ENCODE peak calls at places on chromosomes 6 and 20, in ten cellular contexts. One of them, this sample, is unnamed.

GRCh38 chr6:163298079-163298807 is 116.3 kb upstream of the QKI start:
- DNase-seq in NT2/D1: no peak
- DNase-seq in heart right ventricle: no peak
- DNase-seq in amniotic stem cell: no peak
- DNase-seq in activated T-cell treated with anti-CD3 and anti-CD28 coated beads, Interleukin-2, amount 50 U/mL, for 72 hours: no peak
- DNase-seq in HTR-8/SVneo: no peak
- DNase-seq in AG04450: no peak
- DNase-seq in psoas muscle: no peak
- DNase-seq in AG10803: no peak
- DNase-seq in posterior vena cava: no peak
- DNase-seq in this sample: no peak

GRCh38 chr20:33549229-33549628 is 59.3 kb downstream of the CBFA2T2 start:
- DNase-seq in activated T-cell treated with anti-CD3 and anti-CD28 coated beads, Interleukin-2, amount 50 U/mL, for 72 hours: no peak
- DNase-seq in heart right ventricle: no peak
- DNase-seq in NT2/D1: no peak
- DNase-seq in AG10803: no peak
- DNase-seq in AG04450: no peak
- DNase-seq in HTR-8/SVneo: no peak
- DNase-seq in amniotic stem cell: no peak
- DNase-seq in psoas muscle: no peak
- DNase-seq in posterior vena cava: no peak
- DNase-seq in this sample: no peak

GRCh38 chr20:2365666-2366065 is 15.0 kb upstream of the TGM6 start:
- DNase-seq in NT2/D1: no peak
- DNase-seq in AG04450: no peak
- DNase-seq in psoas muscle: no peak
- DNase-seq in AG10803: no peak
- DNase-seq in HTR-8/SVneo: no peak
- DNase-seq in activated T-cell treated with anti-CD3 and anti-CD28 coated beads, Interleukin-2, amount 50 U/mL, for 72 hours: no peak
- DNase-seq in posterior vena cava: no peak
- DNase-seq in amniotic stem cell: no peak
- DNase-seq in heart right ventricle: no peak
- DNase-seq in this sample: no peak

GRCh38 chr6:12280458-12280857 is 9.7 kb upstream of the EDN1 start:
- DNase-seq in posterior vena cava: no peak
- DNase-seq in AG10803: peak; percentile 69
- DNase-seq in AG04450: no peak
- DNase-seq in heart right ventricle: no peak
- DNase-seq in psoas muscle: peak; percentile 26
- DNase-seq in NT2/D1: no peak
- DNase-seq in activated T-cell treated with anti-CD3 and anti-CD28 coated beads, Interleukin-2, amount 50 U/mL, for 72 hours: no peak
- DNase-seq in amniotic stem cell: no peak
- DNase-seq in HTR-8/SVneo: no peak
- DNase-seq in this sample: no peak

GRCh38 chr6:157198425-157199279 is 124.7 kb downstream of the TMEM242 start:
- DNase-seq in AG10803: peak; percentile 24
- DNase-seq in psoas muscle: peak; percentile 49
- DNase-seq in HTR-8/SVneo: no peak
- DNase-seq in heart right ventricle: peak; percentile 77
- DNase-seq in posterior vena cava: no peak
- DNase-seq in NT2/D1: no peak
- DNase-seq in AG04450: no peak
- DNase-seq in amniotic stem cell: no peak
- DNase-seq in activated T-cell treated with anti-CD3 and anti-CD28 coated beads, Interleukin-2, amount 50 U/mL, for 72 hours: no peak
- DNase-seq in this sample: no peak

GRCh38 chr20:4613718-4614620 is 107.7 kb upstream of the PRND start:
- DNase-seq in heart right ventricle: peak; percentile 52
- DNase-seq in posterior vena cava: no peak
- DNase-seq in psoas muscle: peak; percentile 28
- DNase-seq in AG10803: peak; percentile 68
- DNase-seq in NT2/D1: peak; percentile 57
- DNase-seq in amniotic stem cell: no peak
- DNase-seq in HTR-8/SVneo: no peak
- DNase-seq in AG04450: no peak
- DNase-seq in activated T-cell treated with anti-CD3 and anti-CD28 coated beads, Interleukin-2, amount 50 U/mL, for 72 hours: peak; percentile 72
- DNase-seq in this sample: peak; percentile 79

GRCh38 chr20:60011512-60012507 is 53.6 kb downstream of the CDH26 start:
- DNase-seq in NT2/D1: no peak
- DNase-seq in heart right ventricle: no peak
- DNase-seq in AG10803: no peak
- DNase-seq in activated T-cell treated with anti-CD3 and anti-CD28 coated beads, Interleukin-2, amount 50 U/mL, for 72 hours: no peak
- DNase-seq in posterior vena cava: no peak
- DNase-seq in HTR-8/SVneo: no peak
- DNase-seq in psoas muscle: no peak
- DNase-seq in AG04450: no peak
- DNase-seq in amniotic stem cell: no peak
- DNase-seq in this sample: peak; percentile 16

GRCh38 chr20:51750037-51750769 is 18.0 kb downstream of the ATP9A start:
- DNase-seq in AG10803: peak; percentile 94
- DNase-seq in posterior vena cava: peak; percentile 89
- DNase-seq in activated T-cell treated with anti-CD3 and anti-CD28 coated beads, Interleukin-2, amount 50 U/mL, for 72 hours: peak; percentile 52
- DNase-seq in AG04450: peak; percentile 76
- DNase-seq in psoas muscle: peak; percentile 73
- DNase-seq in heart right ventricle: peak; percentile 55
- DNase-seq in NT2/D1: no peak
- DNase-seq in HTR-8/SVneo: peak; percentile 98
- DNase-seq in amniotic stem cell: peak; percentile 69
- DNase-seq in this sample: peak; percentile 73

GRCh38 chr6:52221302-52221701 is 23.0 kb downstream of the IL17F start:
- DNase-seq in amniotic stem cell: no peak
- DNase-seq in NT2/D1: no peak
- DNase-seq in AG10803: no peak
- DNase-seq in AG04450: no peak
- DNase-seq in HTR-8/SVneo: no peak
- DNase-seq in heart right ventricle: no peak
- DNase-seq in activated T-cell treated with anti-CD3 and anti-CD28 coated beads, Interleukin-2, amount 50 U/mL, for 72 hours: peak; percentile 51
- DNase-seq in psoas muscle: no peak
- DNase-seq in posterior vena cava: no peak
- DNase-seq in this sample: peak; percentile 66

GRCh38 chr6:166619912-166620311 is 7.1 kb downstream of the RPS6KA2 start:
- DNase-seq in AG04450: peak; percentile 88
- DNase-seq in AG10803: peak; percentile 99
- DNase-seq in NT2/D1: no peak
- DNase-seq in HTR-8/SVneo: peak; percentile 28
- DNase-seq in amniotic stem cell: peak; percentile 71
- DNase-seq in activated T-cell treated with anti-CD3 and anti-CD28 coated beads, Interleukin-2, amount 50 U/mL, for 72 hours: no peak
- DNase-seq in posterior vena cava: no peak
- DNase-seq in psoas muscle: peak; percentile 52
- DNase-seq in heart right ventricle: peak; percentile 31
- DNase-seq in this sample: no peak

GRCh38 chr6:125067552-125067951 is 86.0 kb upstream of the TPD52L1 start:
- DNase-seq in AG04450: no peak
- DNase-seq in psoas muscle: no peak
- DNase-seq in amniotic stem cell: no peak
- DNase-seq in HTR-8/SVneo: no peak
- DNase-seq in AG10803: no peak
- DNase-seq in heart right ventricle: no peak
- DNase-seq in activated T-cell treated with anti-CD3 and anti-CD28 coated beads, Interleukin-2, amount 50 U/mL, for 72 hours: no peak
- DNase-seq in NT2/D1: no peak
- DNase-seq in posterior vena cava: no peak
- DNase-seq in this sample: no peak

GRCh38 chr6:135667694-135668455 is 170.3 kb upstream of the AHI1 start:
- DNase-seq in NT2/D1: no peak
- DNase-seq in posterior vena cava: peak; percentile 82
- DNase-seq in heart right ventricle: peak; percentile 40
- DNase-seq in HTR-8/SVneo: peak; percentile 32
- DNase-seq in amniotic stem cell: no peak
- DNase-seq in psoas muscle: peak; percentile 36
- DNase-seq in AG04450: no peak
- DNase-seq in AG10803: peak; percentile 62
- DNase-seq in activated T-cell treated with anti-CD3 and anti-CD28 coated beads, Interleukin-2, amount 50 U/mL, for 72 hours: no peak
- DNase-seq in this sample: no peak

GRCh38 chr6:154709621-154710020 is 23.6 kb upstream of the SCAF8 start:
- DNase-seq in heart right ventricle: no peak
- DNase-seq in HTR-8/SVneo: no peak
- DNase-seq in NT2/D1: no peak
- DNase-seq in AG10803: no peak
- DNase-seq in psoas muscle: no peak
- DNase-seq in amniotic stem cell: no peak
- DNase-seq in activated T-cell treated with anti-CD3 and anti-CD28 coated beads, Interleukin-2, amount 50 U/mL, for 72 hours: no peak
- DNase-seq in AG04450: no peak
- DNase-seq in posterior vena cava: no peak
- DNase-seq in this sample: no peak

GRCh38 chr6:27321901-27322300 is 9.8 kb upstream of the POM121L2 start:
- DNase-seq in HTR-8/SVneo: no peak
- DNase-seq in posterior vena cava: no peak
- DNase-seq in amniotic stem cell: no peak
- DNase-seq in activated T-cell treated with anti-CD3 and anti-CD28 coated beads, Interleukin-2, amount 50 U/mL, for 72 hours: no peak
- DNase-seq in AG04450: no peak
- DNase-seq in heart right ventricle: no peak
- DNase-seq in psoas muscle: no peak
- DNase-seq in NT2/D1: no peak
- DNase-seq in AG10803: no peak
- DNase-seq in this sample: no peak

GRCh38 chr6:151702851-151703629 is 104.4 kb upstream of the ESR1 start:
- DNase-seq in activated T-cell treated with anti-CD3 and anti-CD28 coated beads, Interleukin-2, amount 50 U/mL, for 72 hours: no peak
- DNase-seq in psoas muscle: no peak
- DNase-seq in NT2/D1: no peak
- DNase-seq in HTR-8/SVneo: no peak
- DNase-seq in heart right ventricle: no peak
- DNase-seq in AG04450: no peak
- DNase-seq in amniotic stem cell: no peak
- DNase-seq in AG10803: no peak
- DNase-seq in posterior vena cava: no peak
- DNase-seq in this sample: no peak

GRCh38 chr6:110404602-110405001 is 10.8 kb downstream of the DDO start:
- DNase-seq in psoas muscle: no peak
- DNase-seq in HTR-8/SVneo: peak; percentile 11
- DNase-seq in posterior vena cava: no peak
- DNase-seq in activated T-cell treated with anti-CD3 and anti-CD28 coated beads, Interleukin-2, amount 50 U/mL, for 72 hours: no peak
- DNase-seq in AG04450: no peak
- DNase-seq in amniotic stem cell: no peak
- DNase-seq in AG10803: peak; percentile 42
- DNase-seq in heart right ventricle: no peak
- DNase-seq in NT2/D1: no peak
- DNase-seq in this sample: no peak

GRCh38 chr6:13165518-13166186 is 162.7 kb downstream of the TBC1D7 start:
- DNase-seq in amniotic stem cell: no peak
- DNase-seq in activated T-cell treated with anti-CD3 and anti-CD28 coated beads, Interleukin-2, amount 50 U/mL, for 72 hours: no peak
- DNase-seq in heart right ventricle: no peak
- DNase-seq in AG04450: no peak
- DNase-seq in HTR-8/SVneo: no peak
- DNase-seq in AG10803: no peak
- DNase-seq in NT2/D1: no peak
- DNase-seq in posterior vena cava: no peak
- DNase-seq in psoas muscle: no peak
- DNase-seq in this sample: no peak

GRCh38 chr6:149440735-149441662 is 40.9 kb downstream of the SUMO4 start:
- DNase-seq in heart right ventricle: no peak
- DNase-seq in amniotic stem cell: no peak
- DNase-seq in activated T-cell treated with anti-CD3 and anti-CD28 coated beads, Interleukin-2, amount 50 U/mL, for 72 hours: no peak
- DNase-seq in AG10803: no peak
- DNase-seq in posterior vena cava: peak; percentile 57
- DNase-seq in psoas muscle: no peak
- DNase-seq in HTR-8/SVneo: peak; percentile 66
- DNase-seq in AG04450: peak; percentile 15
- DNase-seq in NT2/D1: no peak
- DNase-seq in this sample: peak; percentile 6

GRCh38 chr6:163501440-163501839 is 86.9 kb downstream of the QKI start:
- DNase-seq in posterior vena cava: no peak
- DNase-seq in amniotic stem cell: no peak
- DNase-seq in heart right ventricle: no peak
- DNase-seq in activated T-cell treated with anti-CD3 and anti-CD28 coated beads, Interleukin-2, amount 50 U/mL, for 72 hours: no peak
- DNase-seq in NT2/D1: no peak
- DNase-seq in HTR-8/SVneo: no peak
- DNase-seq in psoas muscle: no peak
- DNase-seq in AG10803: no peak
- DNase-seq in AG04450: no peak
- DNase-seq in this sample: no peak

GRCh38 chr20:46111028-46111835 is 6.9 kb upstream of the CD40 start:
- DNase-seq in AG10803: no peak
- DNase-seq in psoas muscle: no peak
- DNase-seq in AG04450: no peak
- DNase-seq in amniotic stem cell: no peak
- DNase-seq in posterior vena cava: peak; percentile 57
- DNase-seq in heart right ventricle: peak; percentile 42
- DNase-seq in NT2/D1: no peak
- DNase-seq in HTR-8/SVneo: no peak
- DNase-seq in activated T-cell treated with anti-CD3 and anti-CD28 coated beads, Interleukin-2, amount 50 U/mL, for 72 hours: peak; percentile 33
- DNase-seq in this sample: peak; percentile 42

GRCh38 chr6:44020664-44021425 is 106.4 kb downstream of the MRPL14 start:
- DNase-seq in NT2/D1: no peak
- DNase-seq in HTR-8/SVneo: no peak
- DNase-seq in posterior vena cava: no peak
- DNase-seq in heart right ventricle: no peak
- DNase-seq in activated T-cell treated with anti-CD3 and anti-CD28 coated beads, Interleukin-2, amount 50 U/mL, for 72 hours: no peak
- DNase-seq in AG10803: no peak
- DNase-seq in AG04450: no peak
- DNase-seq in amniotic stem cell: no peak
- DNase-seq in psoas muscle: no peak
- DNase-seq in this sample: no peak

GRCh38 chr6:45502446-45502845 is 124.7 kb upstream of the SUPT3H start:
- DNase-seq in AG10803: no peak
- DNase-seq in NT2/D1: no peak
- DNase-seq in posterior vena cava: no peak
- DNase-seq in activated T-cell treated with anti-CD3 and anti-CD28 coated beads, Interleukin-2, amount 50 U/mL, for 72 hours: no peak
- DNase-seq in AG04450: no peak
- DNase-seq in amniotic stem cell: no peak
- DNase-seq in HTR-8/SVneo: no peak
- DNase-seq in psoas muscle: no peak
- DNase-seq in heart right ventricle: no peak
- DNase-seq in this sample: no peak

GRCh38 chr6:115706981-115707380 is 353.7 kb downstream of the FRK start:
- DNase-seq in AG04450: no peak
- DNase-seq in NT2/D1: no peak
- DNase-seq in AG10803: no peak
- DNase-seq in HTR-8/SVneo: no peak
- DNase-seq in psoas muscle: no peak
- DNase-seq in posterior vena cava: no peak
- DNase-seq in activated T-cell treated with anti-CD3 and anti-CD28 coated beads, Interleukin-2, amount 50 U/mL, for 72 hours: no peak
- DNase-seq in amniotic stem cell: no peak
- DNase-seq in heart right ventricle: no peak
- DNase-seq in this sample: no peak

GRCh38 chr6:34806738-34807453 is 15.0 kb downstream of the BLTP3A start:
- DNase-seq in AG10803: peak; percentile 33
- DNase-seq in psoas muscle: no peak
- DNase-seq in posterior vena cava: no peak
- DNase-seq in AG04450: no peak
- DNase-seq in activated T-cell treated with anti-CD3 and anti-CD28 coated beads, Interleukin-2, amount 50 U/mL, for 72 hours: no peak
- DNase-seq in heart right ventricle: no peak
- DNase-seq in HTR-8/SVneo: peak; percentile 54
- DNase-seq in NT2/D1: no peak
- DNase-seq in amniotic stem cell: no peak
- DNase-seq in this sample: no peak

GRCh38 chr6:148440877-148441453 is 98.3 kb downstream of the SASH1 start:
- DNase-seq in posterior vena cava: no peak
- DNase-seq in AG10803: peak; percentile 99
- DNase-seq in amniotic stem cell: peak; percentile 51
- DNase-seq in heart right ventricle: peak; percentile 58
- DNase-seq in AG04450: peak; percentile 72
- DNase-seq in psoas muscle: peak; percentile 76
- DNase-seq in HTR-8/SVneo: peak; percentile 67
- DNase-seq in NT2/D1: no peak
- DNase-seq in activated T-cell treated with anti-CD3 and anti-CD28 coated beads, Interleukin-2, amount 50 U/mL, for 72 hours: no peak
- DNase-seq in this sample: no peak

GRCh38 chr6:105522626-105523322 is 119.9 kb upstream of the PREP start:
- DNase-seq in activated T-cell treated with anti-CD3 and anti-CD28 coated beads, Interleukin-2, amount 50 U/mL, for 72 hours: peak; percentile 4
- DNase-seq in AG10803: no peak
- DNase-seq in psoas muscle: no peak
- DNase-seq in heart right ventricle: no peak
- DNase-seq in posterior vena cava: no peak
- DNase-seq in NT2/D1: no peak
- DNase-seq in AG04450: peak; percentile 4
- DNase-seq in amniotic stem cell: no peak
- DNase-seq in HTR-8/SVneo: no peak
- DNase-seq in this sample: peak; percentile 14

GRCh38 chr6:106180208-106180607 is 94.1 kb downstream of the PRDM1 start:
- DNase-seq in amniotic stem cell: no peak
- DNase-seq in psoas muscle: no peak
- DNase-seq in HTR-8/SVneo: no peak
- DNase-seq in activated T-cell treated with anti-CD3 and anti-CD28 coated beads, Interleukin-2, amount 50 U/mL, for 72 hours: no peak
- DNase-seq in NT2/D1: no peak
- DNase-seq in AG10803: no peak
- DNase-seq in posterior vena cava: no peak
- DNase-seq in heart right ventricle: no peak
- DNase-seq in AG04450: no peak
- DNase-seq in this sample: no peak